ENCODE peak calls at places on chromosome 22, in eight cellular contexts. E is lower lobe of right lung; Y is endothelial cell; X is mucosa of descending colon; B is endodermal cell; R is activated CD8-positive, alpha-beta T cell treated with anti-CD3 and anti-CD28 coated beads for 36 hours; V is brain microvascular endothelial cell; P is omental fat pad. N is an unnamed sample.

GRCh38 chr22:48802576-48802975 is 1025.1 kb downstream of the BRD1 start:
- DNase-seq in R (no peak), V (no peak), E (no peak), Y (no peak), X (no peak), P (no peak), B (no peak), N (no peak)

GRCh38 chr22:30908051-30908461 is 60.5 kb downstream of the MORC2 start:
- DNase-seq in R (no peak), V (no peak), P (no peak), E (no peak), X (no peak), Y (no peak), B (no peak), N (no peak)

GRCh38 chr22:26845016-26845728 is 187.8 kb downstream of the MIAT start:
- DNase-seq in Y (no peak), B (peak), P (no peak), E (no peak), V (no peak), X (peak), R (no peak), N (no peak)

GRCh38 chr22:23591203-23591791 is 11.2 kb upstream of the IGLL1 start:
- DNase-seq in P (peak), R (peak), X (peak), V (peak), Y (peak), B (peak), E (peak), N (peak)

GRCh38 chr22:45290410-45290936 is 5.7 kb downstream of the UPK3A start:
- DNase-seq in Y (no peak), E (no peak), V (peak), P (no peak), R (no peak), X (peak), B (peak), N (no peak)

GRCh38 chr22:27788889-27789288 is 12.7 kb downstream of the MN1 start:
- DNase-seq in X (no peak), P (no peak), B (no peak), Y (no peak), V (no peak), E (no peak), R (no peak), N (no peak)

GRCh38 chr22:49193348-49193747 is 634.3 kb downstream of the BRD1 start:
- DNase-seq in P (no peak), B (no peak), E (no peak), R (no peak), X (no peak), Y (no peak), V (no peak), N (no peak)

GRCh38 chr22:30290318-30290678 is 993 bp upstream of the CASTOR1 start:
- DNase-seq in E (no peak), P (no peak), Y (no peak), B (peak), R (no peak), X (no peak), V (no peak), N (no peak)

GRCh38 chr22:25134028-25134427 is 65.6 kb upstream of the CRYBB3 start:
- DNase-seq in R (no peak), Y (no peak), E (no peak), V (no peak), B (no peak), P (no peak), X (peak), N (no peak)

GRCh38 chr22:26550498-26551033 is 38.3 kb upstream of the TFIP11 start:
- DNase-seq in R (no peak), E (peak), X (no peak), Y (no peak), V (peak), B (peak), P (no peak), N (no peak)

GRCh38 chr22:43847376-43848289 is 14.7 kb downstream of the SULT4A1 start:
- DNase-seq in R (no peak), X (no peak), E (no peak), B (peak), V (no peak), P (no peak), Y (no peak), N (no peak)

GRCh38 chr22:44085743-44086741 is 61.9 kb downstream of the PARVB start:
- DNase-seq in B (peak), E (peak), V (peak), X (peak), Y (peak), R (peak), P (no peak), N (no peak)

GRCh38 chr22:46864314-46865051 is 102.0 kb downstream of the TBC1D22A start:
- DNase-seq in B (peak), R (no peak), Y (no peak), V (no peak), P (no peak), X (no peak), E (no peak), N (no peak)

GRCh38 chr22:45008853-45009751 is 703 bp downstream of the PHF21B start:
- DNase-seq in B (peak), X (no peak), V (no peak), E (no peak), Y (peak), R (no peak), P (no peak), N (no peak)

GRCh38 chr22:26945565-26945964 is 288.2 kb downstream of the MIAT start:
- DNase-seq in V (no peak), Y (no peak), X (no peak), R (no peak), P (no peak), B (no peak), E (no peak), N (no peak)

GRCh38 chr22:48494256-48494967 is 1333.3 kb downstream of the BRD1 start:
- DNase-seq in X (no peak), P (no peak), E (peak), R (no peak), V (no peak), B (peak), Y (no peak), N (no peak)

GRCh38 chr22:28333106-28333505 is 346.5 kb downstream of the TTC28 start:
- DNase-seq in P (no peak), Y (no peak), V (no peak), R (no peak), E (no peak), B (no peak), X (no peak), N (no peak)

GRCh38 chr22:23509571-23510302 is 70.4 kb downstream of the IGLL1 start:
- DNase-seq in E (no peak), Y (no peak), P (no peak), X (no peak), R (no peak), V (peak), B (peak), N (no peak)

GRCh38 chr22:49487950-49488349 is 339.7 kb downstream of the BRD1 start:
- DNase-seq in P (no peak), R (no peak), V (no peak), E (no peak), B (peak), X (no peak), Y (no peak), N (no peak)

GRCh38 chr22:46390652-46391301 is 55.3 kb downstream of the TRMU start:
- DNase-seq in X (peak), V (peak), Y (no peak), P (no peak), B (peak), E (no peak), R (no peak), N (no peak)

GRCh38 chr22:43001271-43002197 is 13.4 kb downstream of the PACSIN2 start:
- DNase-seq in B (no peak), P (no peak), Y (no peak), X (no peak), V (peak), E (peak), R (peak), N (no peak)

GRCh38 chr22:24992946-24993345 is 40.4 kb downstream of the KIAA1671 start:
- DNase-seq in B (no peak), R (no peak), X (no peak), Y (no peak), P (no peak), E (no peak), V (no peak), N (no peak)

GRCh38 chr22:28402066-28402465 is 277.6 kb downstream of the TTC28 start:
- DNase-seq in P (no peak), X (no peak), V (no peak), Y (no peak), R (no peak), E (no peak), B (no peak), N (no peak)

GRCh38 chr22:43853328-43853931 is 8.9 kb downstream of the SULT4A1 start:
- DNase-seq in E (no peak), X (no peak), Y (no peak), V (no peak), B (peak), R (no peak), P (no peak), N (no peak)

GRCh38 chr22:47163481-47163875 is 401.0 kb downstream of the TBC1D22A start:
- DNase-seq in R (no peak), E (peak), V (no peak), P (peak), Y (no peak), X (no peak), B (peak), N (no peak)

GRCh38 chr22:49307870-49308269 is 519.8 kb downstream of the BRD1 start:
- DNase-seq in V (no peak), R (no peak), Y (peak), P (no peak), B (peak), E (no peak), X (no peak), N (no peak)

GRCh38 chr22:42962295-42963230 is 52.4 kb downstream of the PACSIN2 start:
- DNase-seq in V (no peak), P (no peak), X (peak), Y (no peak), R (no peak), B (peak), E (peak), N (no peak)

GRCh38 chr22:45548991-45549736 is 46.5 kb downstream of the FBLN1 start:
- DNase-seq in P (no peak), V (peak), E (no peak), X (peak), R (no peak), B (peak), Y (no peak), N (no peak)

GRCh38 chr22:29689872-29690213 is 30.0 kb upstream of the CABP7 start:
- DNase-seq in Y (peak), V (peak), B (peak), P (no peak), R (peak), X (peak), E (peak), N (no peak)

GRCh38 chr22:36368359-36368983 is 19.3 kb downstream of the MYH9 start:
- DNase-seq in Y (peak), B (peak), E (no peak), P (no peak), R (peak), X (no peak), V (no peak), N (no peak)

GRCh38 chr22:23829845-23830372 is 8.9 kb downstream of the DERL3 start:
- DNase-seq in V (peak), E (no peak), X (no peak), R (no peak), P (no peak), B (no peak), Y (no peak), N (no peak)

GRCh38 chr22:42819412-42820069 is 37.5 kb downstream of the ARFGAP3 start:
- DNase-seq in R (no peak), X (no peak), E (no peak), Y (no peak), P (no peak), B (no peak), V (no peak), N (no peak)

GRCh38 chr22:33909075-33909458 is 11.2 kb downstream of the LARGE1 start:
- DNase-seq in E (no peak), P (no peak), B (no peak), V (peak), X (no peak), R (no peak), Y (no peak), N (no peak)

GRCh38 chr22:47155131-47155885 is 392.9 kb downstream of the TBC1D22A start:
- DNase-seq in B (no peak), V (no peak), P (no peak), R (no peak), Y (no peak), X (no peak), E (no peak), N (no peak)

GRCh38 chr22:24051568-24051967 is 40.5 kb downstream of the CABIN1 start:
- DNase-seq in B (no peak), Y (no peak), R (no peak), X (no peak), E (no peak), V (no peak), P (no peak), N (no peak)

GRCh38 chr22:17518379-17518778 is 44.9 kb upstream of the SLC25A18 start:
- DNase-seq in R (no peak), Y (no peak), B (no peak), V (no peak), X (no peak), E (no peak), P (no peak), N (no peak)

GRCh38 chr22:28883917-28884753 is 763 bp downstream of the ZNRF3 start:
- DNase-seq in V (peak), P (no peak), E (peak), R (peak), B (peak), Y (peak), X (peak), N (peak)

GRCh38 chr22:19892249-19892879 is 37.7 kb upstream of the GNB1L start:
- DNase-seq in X (no peak), R (peak), E (no peak), V (peak), Y (no peak), P (no peak), B (no peak), N (no peak)
- TF ChIP-seq CTCF in X (no peak), R (no peak), E (no peak), V (no peak), Y (no peak), P (no peak), B (no peak), N (no peak)

GRCh38 chr22:22463855-22464540 is 44.5 kb downstream of the ZNF280B start:
- DNase-seq in Y (peak), B (peak), R (peak), P (peak), V (peak), X (peak), E (no peak), N (no peak)

GRCh38 chr22:22461583-22461982 is 47.0 kb downstream of the ZNF280B start:
- DNase-seq in P (no peak), E (no peak), X (no peak), B (no peak), V (no peak), Y (no peak), R (no peak), N (no peak)

GRCh38 chr22:22464541-22465054 is 43.9 kb downstream of the ZNF280B start:
- DNase-seq in X (no peak), E (no peak), R (no peak), P (no peak), B (no peak), Y (no peak), V (no peak), N (no peak)

GRCh38 chr22:22461111-22461510 is 47.4 kb downstream of the ZNF280B start:
- DNase-seq in R (no peak), X (no peak), E (no peak), P (no peak), B (no peak), V (no peak), Y (no peak), N (no peak)

DNA sequence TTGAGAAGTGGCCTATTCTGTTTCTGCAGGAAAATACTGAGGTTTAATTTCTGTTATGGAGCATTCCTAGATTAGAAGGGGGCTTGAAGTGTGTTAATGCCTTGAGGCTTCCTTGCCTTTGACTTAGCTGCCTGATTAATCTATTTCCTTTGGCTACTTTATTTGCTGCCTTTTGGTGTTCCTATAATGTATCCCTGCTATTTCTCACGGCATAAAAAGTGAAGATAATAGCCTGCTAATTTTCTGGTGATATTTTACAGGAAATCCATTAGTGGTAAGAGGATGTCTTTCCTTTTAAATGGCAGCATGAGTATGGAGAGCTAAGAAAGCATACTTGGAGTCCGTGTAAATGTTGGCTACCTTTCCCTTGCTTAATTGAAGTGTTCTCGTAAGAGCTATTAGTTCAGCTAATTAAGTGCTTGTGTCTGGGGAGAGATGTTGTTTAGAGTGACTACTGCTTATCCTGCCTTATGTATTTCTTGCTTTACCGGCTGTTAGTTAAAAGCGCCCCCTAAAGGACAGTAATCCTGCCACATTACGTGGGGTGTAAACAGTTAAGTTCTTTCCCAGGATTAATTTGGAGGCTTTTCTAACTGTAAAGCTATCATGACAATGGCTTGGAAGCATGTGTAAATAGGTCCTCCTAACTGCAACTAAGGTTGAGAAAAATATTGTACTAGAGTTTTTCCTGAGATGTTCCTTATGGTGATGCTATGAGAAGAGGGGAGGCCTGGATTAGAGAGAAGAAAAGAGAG is 45.6 kb downstream of the ZNF280B start:
- DNase-seq in P (no peak), X (no peak), R (no peak), B (no peak), E (no peak), V (no peak), Y (no peak), N (no peak)
- TF ChIP-seq CTCF in P (no peak), X (no peak), R (no peak), B (peak), E (no peak), V (peak), Y (no peak), N (no peak)

GRCh38 chr22:35334010-35334409 is 34.3 kb downstream of the TOM1 start:
- DNase-seq in R (peak), Y (no peak), P (no peak), E (no peak), B (no peak), X (no peak), V (no peak), N (no peak)

GRCh38 chr22:35335936-35336781 is 36.5 kb downstream of the TOM1 start:
- DNase-seq in Y (no peak), E (no peak), X (no peak), P (no peak), R (no peak), B (no peak), V (no peak), N (no peak)

GRCh38 chr22:35341090-35341874 is 39.6 kb upstream of the HMOX1 start:
- DNase-seq in V (no peak), E (no peak), B (no peak), R (no peak), Y (no peak), P (no peak), X (no peak), N (no peak)

GRCh38 chr22:35335468-35335867 is 35.8 kb downstream of the TOM1 start:
- DNase-seq in V (no peak), Y (no peak), P (no peak), R (no peak), B (peak), X (no peak), E (no peak), N (no peak)

DNA sequence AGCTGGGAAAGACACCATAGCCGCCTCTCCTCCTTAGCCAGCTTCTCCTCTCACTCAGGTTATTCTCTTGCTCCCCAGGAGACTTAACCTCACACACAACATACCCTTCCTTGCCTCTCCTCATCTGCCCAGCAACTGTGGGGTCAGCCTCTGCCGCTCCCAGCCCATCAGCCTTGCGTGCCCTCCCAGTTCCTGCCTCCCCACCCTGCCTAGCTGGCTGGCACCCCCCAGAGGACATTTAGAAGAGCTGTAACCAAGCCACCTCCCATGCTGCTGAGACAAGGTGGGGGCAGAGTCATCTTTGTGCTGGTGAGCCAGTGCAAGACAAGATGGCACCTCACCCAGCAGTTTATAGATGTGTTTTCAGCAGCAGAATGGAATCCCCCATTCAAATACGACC is 38.2 kb downstream of the TOM1 start:
- DNase-seq in P (no peak), V (no peak), B (peak), Y (no peak), R (peak), E (no peak), X (no peak), N (no peak)
- TF ChIP-seq CTCF in P (no peak), V (peak), B (no peak), Y (no peak), R (peak), E (no peak), X (no peak), N (no peak)

DNA sequence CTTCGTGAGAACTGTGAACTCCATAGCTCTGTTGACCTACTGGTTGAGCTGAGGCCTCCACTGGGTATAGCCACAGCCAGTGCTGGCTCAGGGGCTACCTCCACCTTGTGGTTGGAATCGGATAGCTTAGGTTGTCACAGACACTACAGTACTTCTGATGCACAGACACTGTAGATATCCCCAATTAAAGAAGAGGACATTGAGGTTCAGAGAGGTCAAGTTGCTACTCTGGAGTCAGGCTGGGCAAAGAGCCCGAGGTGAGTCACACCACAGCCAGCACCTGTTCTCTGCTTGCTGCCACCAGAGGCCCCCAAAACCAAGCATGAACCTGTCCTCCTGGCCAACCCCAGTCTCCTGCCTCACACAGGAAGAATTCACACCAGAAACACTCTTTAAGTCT is 5.4 kb downstream of the UFD1 start:
- DNase-seq in R (no peak), B (no peak), X (no peak), P (no peak), V (no peak), E (no peak), Y (no peak), N (no peak)
- TF ChIP-seq CTCF in R (no peak), B (peak), X (no peak), P (no peak), V (peak), E (no peak), Y (no peak), N (no peak)

GRCh38 chr22:37749223-37749622 is 52.4 kb downstream of the TRIOBP start:
- DNase-seq in P (no peak), R (no peak), V (no peak), B (no peak), X (no peak), Y (no peak), E (peak), N (no peak)
- TF ChIP-seq CTCF in P (no peak), R (no peak), V (no peak), B (no peak), X (no peak), Y (no peak), E (no peak), N (no peak)

DNA sequence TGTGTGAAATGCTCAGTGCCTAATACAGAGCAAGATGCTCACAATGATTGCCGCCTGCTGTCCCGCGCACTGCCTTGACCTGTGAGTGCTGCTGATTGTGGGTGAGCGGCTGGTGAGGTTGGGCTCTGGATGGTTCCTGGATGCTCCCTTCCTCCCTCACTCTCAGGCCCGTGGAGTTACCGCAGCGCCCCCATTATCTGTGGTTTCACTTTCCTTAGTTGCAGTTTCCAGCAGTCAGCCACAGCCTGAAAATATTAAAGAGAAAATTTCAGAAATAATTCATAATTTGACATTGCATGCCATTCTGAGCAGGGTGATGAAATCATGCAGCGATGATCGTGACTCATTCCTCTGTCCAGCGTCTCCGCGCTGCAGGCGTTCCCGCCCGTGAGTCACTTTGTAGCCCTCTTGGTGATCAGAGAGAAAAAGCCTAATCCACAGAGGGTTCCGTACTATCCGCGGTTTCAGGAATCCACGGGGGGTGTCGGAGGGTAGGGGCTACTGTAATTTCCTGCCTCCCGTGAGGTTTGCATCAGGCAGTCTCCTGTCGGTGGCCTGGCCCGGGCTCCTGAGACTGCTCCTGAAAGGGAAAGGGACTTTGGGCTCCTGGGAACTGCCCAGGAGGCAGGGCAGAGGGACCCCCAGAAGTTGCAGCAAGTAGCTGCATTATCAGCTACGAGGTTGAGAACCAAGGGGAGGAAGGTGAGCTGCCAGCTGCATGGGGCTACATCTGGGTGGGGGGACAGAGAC is 10.6 kb downstream of the RPL3 start:
- DNase-seq in V (peak), P (peak), E (peak), Y (no peak), X (no peak), B (peak), R (no peak), N (no peak)
- TF ChIP-seq CTCF in V (peak), P (no peak), E (no peak), Y (no peak), X (no peak), B (no peak), R (no peak), N (no peak)